ENCODE peak calls at places on chromosomes 16 and 17, in five cellular contexts. A is CD8-positive, alpha-beta memory T cell; T is cardiac muscle cell; I is dorsolateral prefrontal cortex; D is esophagus muscularis mucosa. O is an unnamed sample. For H3K27me3, the result is how much of the 10 kb centered on the place peaks cover.

GRCh38 chr16:3458852-3459361 is 15.4 kb downstream of the NAA60 start:
- DNase-seq in A (no peak), T (no peak), I (no peak), D (no peak), O (no peak)

GRCh38 chr16:90012978-90013745 is 6.1 kb downstream of the DBNDD1 start:
- DNase-seq in A (no peak), T (no peak), I (no peak), D (no peak), O (no peak)

GRCh38 chr16:7268182-7268581 is 64.5 kb upstream of the RBFOX1 start:
- DNase-seq in A (no peak), T (no peak), I (no peak), D (peak), O (peak)

GRCh38 chr16:66265556-66266133 is 100.8 kb upstream of the CDH5 start:
- DNase-seq in A (no peak), T (no peak), I (no peak), D (no peak), O (no peak)

GRCh38 chr16:84729716-84730320 is 30.0 kb downstream of the USP10 start:
- DNase-seq in A (no peak), T (no peak), I (no peak), D (no peak), O (no peak)

GRCh38 chr17:44848961-44849489 is 1.3 kb downstream of the HIGD1B start:
- DNase-seq in A (no peak), T (no peak), I (no peak), D (no peak), O (no peak)

GRCh38 chr17:30476726-30477082 is 504 bp upstream of the GOSR1 start:
- DNase-seq in A (no peak), T (peak), I (no peak), D (no peak), O (peak)

GRCh38 chr17:1783834-1784611 is 22.2 kb downstream of the SERPINF1 start:
- DNase-seq in A (no peak), T (peak), I (no peak), D (peak), O (peak)

GRCh38 chr17:51298508-51299371 is 38.4 kb downstream of the UTP18 start:
- DNase-seq in A (no peak), T (peak), I (no peak), D (no peak), O (no peak)

GRCh38 chr16:88687676-88688012 is 1.3 kb upstream of the SNAI3 start:
- DNase-seq in A (no peak), T (no peak), I (no peak), D (no peak), O (no peak)

GRCh38 chr16:88686062-88686438 is 257 bp downstream of the SNAI3 start:
- DNase-seq in A (peak), T (no peak), I (no peak), D (no peak), O (no peak)

GRCh38 chr16:88685156-88686061 is 898 bp downstream of the SNAI3 start:
- DNase-seq in A (no peak), T (peak), I (no peak), D (no peak), O (no peak)

GRCh38 chr16:88687254-88687576 is 908 bp upstream of the SNAI3 start:
- DNase-seq in A (no peak), T (no peak), I (no peak), D (no peak), O (no peak)

DNA sequence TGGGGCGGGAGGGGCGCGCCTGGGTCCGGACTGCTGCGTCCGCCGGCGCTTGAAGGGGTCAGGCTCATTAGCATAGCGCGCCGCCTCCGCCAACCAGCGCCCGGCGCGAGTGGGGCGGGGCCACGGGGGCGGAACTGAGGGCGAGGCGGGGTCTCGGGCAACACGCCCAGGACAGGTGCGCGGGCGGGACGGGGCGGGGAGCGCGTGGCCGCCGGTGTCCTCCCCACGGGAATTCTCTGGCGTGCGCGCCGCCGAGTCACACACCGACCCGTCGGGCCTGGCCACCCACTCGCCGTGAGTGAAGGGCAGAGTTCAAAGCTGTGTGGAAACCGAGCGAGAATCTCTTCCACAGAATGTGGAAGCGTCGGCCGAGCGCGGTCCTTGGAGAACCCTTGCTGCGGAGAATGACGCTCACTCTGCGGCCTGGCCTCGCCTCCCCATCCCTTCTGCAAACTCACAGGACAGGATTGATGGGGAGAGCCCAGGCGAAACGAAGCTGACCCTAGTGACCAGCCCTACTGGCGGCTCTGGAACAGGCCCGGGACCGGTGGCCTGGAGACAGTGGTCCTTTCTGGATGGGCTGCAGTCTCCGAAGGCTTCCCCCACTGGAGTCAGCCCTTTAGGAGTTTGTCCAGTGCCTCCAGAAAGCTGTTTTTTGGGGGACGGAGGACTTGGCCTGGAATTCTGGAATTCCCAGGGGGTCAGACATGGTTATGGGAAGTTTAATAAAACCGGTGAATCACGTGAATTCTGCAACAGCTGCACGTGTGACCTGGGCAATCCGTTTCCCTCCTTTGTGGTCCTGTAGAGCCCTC is at the start of gene SNAI3:
- DNase-seq in A (peak), T (peak), I (no peak), D (no peak), O (peak)
- H3K27me3 ChIP-seq in A (under half), T (under half), I (half or more), D (half or more), O (under half)

GRCh38 chr17:81076097-81076754 is 41.3 kb downstream of the BAIAP2 start:
- DNase-seq in A (no peak), T (no peak), I (no peak), D (no peak), O (no peak)
- H3K27me3 ChIP-seq in A (under half), T (under half), I (under half), D (under half), O (under half)

GRCh38 chr17:36645358-36645757 is 44.0 kb downstream of the MRM1 start:
- DNase-seq in A (no peak), T (no peak), I (no peak), D (no peak), O (no peak)
- H3K27me3 ChIP-seq in A (under half), T (under half), I (half or more), D (half or more), O (under half)

DNA sequence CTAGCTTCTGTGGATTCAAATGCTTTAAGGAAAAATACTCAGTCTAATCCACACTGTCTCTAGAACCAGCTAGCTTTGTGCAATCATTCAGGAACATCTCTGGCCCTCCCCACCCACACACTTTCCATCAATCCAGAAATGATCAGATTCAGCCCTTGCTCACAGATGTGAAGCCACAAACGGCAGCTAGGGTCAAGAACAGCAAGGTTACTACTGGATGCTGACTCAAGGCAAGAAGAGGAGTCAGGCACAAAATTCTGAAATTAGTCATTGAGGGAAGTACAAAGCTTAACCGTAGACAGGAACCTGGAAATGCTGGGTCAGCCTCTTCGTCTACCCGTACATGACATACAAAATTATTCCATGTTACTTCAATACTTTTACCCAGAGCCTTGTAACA is 174.6 kb downstream of the CDH13 start:
- DNase-seq in A (no peak), T (no peak), I (no peak), D (no peak), O (no peak)
- H3K27me3 ChIP-seq in A (under half), T (under half), I (under half), D (under half), O (under half)

GRCh38 chr17:29010129-29010528 is 4.3 kb upstream of the SEZ6 start:
- DNase-seq in A (no peak), T (no peak), I (no peak), D (no peak), O (no peak)

GRCh38 chr17:29005562-29005887 is 308 bp downstream of the SEZ6 start:
- DNase-seq in A (no peak), T (no peak), I (no peak), D (no peak), O (no peak)

GRCh38 chr17:29008591-29008990 is 2.8 kb upstream of the SEZ6 start:
- DNase-seq in A (no peak), T (no peak), I (no peak), D (no peak), O (no peak)

GRCh38 chr17:29005936-29006438 is at the start of gene SEZ6:
- DNase-seq in A (peak), T (peak), I (peak), D (no peak), O (peak)

GRCh38 chr17:29007456-29008455 is 1.9 kb upstream of the SEZ6 start:
- DNase-seq in A (no peak), T (peak), I (no peak), D (no peak), O (no peak)
- H3K27me3 ChIP-seq in A (under half), T (under half), I (under half), D (half or more), O (under half)

GRCh38 chr17:76905036-76905435 is 36.8 kb downstream of the MGAT5B start:
- DNase-seq in A (no peak), T (no peak), I (no peak), D (no peak), O (no peak)

GRCh38 chr17:76905836-76906235 is 37.6 kb downstream of the MGAT5B start:
- DNase-seq in A (no peak), T (no peak), I (no peak), D (no peak), O (no peak)

GRCh38 chr17:76906463-76906862 is 38.3 kb downstream of the MGAT5B start:
- DNase-seq in A (no peak), T (no peak), I (no peak), D (no peak), O (no peak)

GRCh38 chr17:76909971-76910760 is 42.0 kb downstream of the MGAT5B start:
- DNase-seq in A (no peak), T (peak), I (peak), D (no peak), O (peak)

DNA sequence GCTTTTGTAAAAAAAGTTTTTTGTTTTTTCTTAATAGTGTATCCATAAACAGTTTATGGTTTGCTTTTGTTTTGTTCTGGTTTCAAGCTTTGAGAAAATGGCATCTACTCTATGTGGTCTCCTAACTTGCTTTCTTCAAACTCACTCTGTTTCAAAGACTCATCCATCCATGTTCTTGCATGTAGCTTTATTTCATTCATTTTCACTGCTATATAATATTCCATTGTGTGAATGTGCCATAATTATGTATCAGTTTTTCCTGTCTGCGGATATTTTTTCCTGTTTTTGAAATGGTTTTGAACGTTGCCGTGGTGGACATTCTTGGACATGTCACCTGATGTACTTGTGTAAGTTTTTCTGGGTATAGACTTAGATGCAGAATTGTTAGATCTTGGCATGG is 39.1 kb downstream of the MGAT5B start:
- DNase-seq in A (no peak), T (no peak), I (no peak), D (no peak), O (no peak)
- H3K27me3 ChIP-seq in A (under half), T (under half), I (under half), D (half or more), O (under half)

GRCh38 chr16:1259760-1260068 is 3.8 kb downstream of the TPSD1 start:
- DNase-seq in A (no peak), T (no peak), I (no peak), D (no peak), O (no peak)
- H3K27me3 ChIP-seq in A (under half), T (half or more), I (under half), D (half or more), O (under half)

GRCh38 chr17:79771276-79771675 is 6.7 kb upstream of the CBX2 start:
- DNase-seq in A (no peak), T (no peak), I (peak), D (no peak), O (no peak)

GRCh38 chr17:79776378-79777165 is 1.4 kb upstream of the CBX2 start:
- DNase-seq in A (no peak), T (no peak), I (no peak), D (no peak), O (no peak)

GRCh38 chr17:79777166-79777843 is 643 bp upstream of the CBX2 start:
- DNase-seq in A (no peak), T (peak), I (no peak), D (no peak), O (peak)

GRCh38 chr17:79775635-79776034 is 2.3 kb upstream of the CBX2 start:
- DNase-seq in A (no peak), T (no peak), I (no peak), D (no peak), O (no peak)

DNA sequence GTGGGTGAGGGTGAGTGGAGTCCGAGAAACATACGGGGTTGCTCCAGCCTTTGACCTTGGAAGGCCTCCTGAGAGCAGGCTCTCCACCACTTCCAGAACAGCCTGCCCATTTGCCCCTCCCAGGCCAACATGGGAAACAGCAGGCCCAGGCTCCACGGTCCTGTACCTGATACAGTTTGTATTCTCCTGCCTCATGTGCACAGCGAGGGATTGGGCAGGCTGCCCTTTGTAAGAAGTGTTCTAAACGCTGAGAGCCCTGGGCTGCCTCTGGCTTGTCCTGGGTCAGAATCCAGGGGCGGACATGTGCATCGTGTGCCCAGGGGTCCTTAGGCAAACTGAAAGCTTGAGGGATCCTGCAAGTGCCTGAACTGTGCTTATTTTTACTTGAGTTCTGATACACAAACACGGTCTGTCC is 3.4 kb upstream of the CBX2 start:
- DNase-seq in A (no peak), T (no peak), I (no peak), D (no peak), O (no peak)
- H3K27me3 ChIP-seq in A (under half), T (under half), I (under half), D (half or more), O (under half)

DNA sequence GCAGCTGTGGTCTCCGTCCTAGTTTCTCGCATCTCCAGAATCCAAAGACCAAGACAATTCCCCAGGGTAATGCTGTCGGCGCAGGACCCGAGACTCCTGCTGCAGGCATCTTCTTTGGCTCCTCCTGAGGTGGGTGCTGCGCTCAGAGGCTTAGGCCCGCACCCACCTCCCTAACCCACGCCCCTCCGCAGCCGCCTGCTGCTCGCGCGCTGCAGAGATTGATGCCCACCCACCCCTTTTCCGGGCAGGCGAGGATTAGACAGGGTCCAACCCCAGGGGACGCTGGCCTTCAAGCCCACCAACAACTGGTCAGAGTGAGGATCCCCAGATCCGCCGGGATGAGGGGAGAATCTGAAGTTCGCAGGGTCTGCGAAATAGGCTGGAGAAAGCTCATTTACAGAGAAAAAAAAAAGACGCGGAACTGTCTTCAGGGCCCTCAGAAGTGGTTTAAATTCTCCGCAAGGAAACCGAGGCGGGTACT is 27.9 kb downstream of the SLFN11 start:
- DNase-seq in A (no peak), T (peak), I (no peak), D (no peak), O (no peak)
- H3K27me3 ChIP-seq in A (under half), T (half or more), I (half or more), D (under half), O (under half)